ENCODE peak calls at places on chromosomes 4 and X, in ten cellular contexts. E is cardiac muscle cell; L is activated CD4-positive, alpha-beta T cell treated with anti-CD3 and anti-CD28 coated beads for 48 hours; K is CD8-positive, alpha-beta T cell; R is adrenal gland; J is A673; H is WTC11; P is choroid plexus epithelial cell; I is fibroblast of lung; M is foreskin fibroblast. C is an unnamed sample.

GRCh38 chr4:88729146-88729755 is 31.6 kb upstream of the NAP1L5 start:
- DNase-seq in L (no peak), E (no peak), I (no peak), K (no peak), H (no peak), P (no peak), R (no peak), M (no peak), J (no peak), C (no peak)

GRCh38 chr4:80206541-80207171 is 9.4 kb downstream of the PRDM8 start:
- DNase-seq in M (no peak), E (peak), H (no peak), K (no peak), L (no peak), P (peak), J (no peak), I (no peak), R (no peak), C (no peak)

GRCh38 chr4:16294455-16294854 is 68.2 kb upstream of the TAPT1 start:
- DNase-seq in M (peak), J (no peak), R (no peak), P (peak), L (no peak), K (no peak), E (no peak), H (no peak), I (no peak), C (no peak)

GRCh38 chr4:26434030-26434639 is 56.1 kb downstream of the CCKAR start:
- DNase-seq in H (no peak), J (no peak), I (peak), P (peak), R (no peak), M (no peak), E (peak), K (no peak), L (no peak), C (no peak)

GRCh38 chr4:186739802-186740434 is 16.3 kb upstream of the FAT1 start:
- DNase-seq in J (no peak), I (no peak), L (no peak), R (no peak), E (no peak), P (no peak), M (no peak), H (no peak), K (no peak), C (no peak)

GRCh38 chr4:152109585-152110509 is 349.0 kb upstream of the GATB start:
- DNase-seq in E (peak), L (no peak), P (peak), R (peak), K (no peak), I (peak), M (peak), J (peak), H (no peak), C (no peak)

GRCh38 chrX:135698924-135699323 is 14.5 kb upstream of the CT45A1 start:
- DNase-seq in M (no peak), R (no peak), H (no peak), J (no peak), P (no peak), K (no peak), E (no peak), L (no peak), I (no peak), C (no peak)

GRCh38 chr4:108034560-108034959 is 44.9 kb downstream of the HADH start:
- DNase-seq in P (no peak), J (no peak), R (no peak), K (no peak), M (no peak), I (no peak), L (peak), E (no peak), H (no peak), C (no peak)

GRCh38 chr4:40323866-40324265 is 11.3 kb upstream of the CHRNA9 start:
- DNase-seq in E (no peak), K (no peak), M (no peak), L (no peak), R (no peak), H (no peak), J (no peak), P (no peak), I (no peak), C (no peak)

GRCh38 chr4:88573995-88574394 is 18.3 kb upstream of the HERC3 start:
- DNase-seq in J (peak), L (no peak), K (no peak), R (no peak), I (peak), M (peak), E (peak), H (no peak), P (peak), C (peak)

GRCh38 chr4:15882675-15883086 is 55.9 kb downstream of the FGFBP1 start:
- DNase-seq in J (peak), R (peak), M (peak), L (peak), E (peak), K (no peak), P (peak), I (peak), H (peak), C (peak)

GRCh38 chr4:25320374-25321172 is 8.0 kb downstream of the ZCCHC4 start:
- DNase-seq in L (no peak), M (peak), E (peak), P (peak), I (peak), J (peak), H (no peak), K (no peak), R (no peak), C (peak)

GRCh38 chrX:136339702-136340101 is 38.9 kb downstream of the ADGRG4 start:
- DNase-seq in J (no peak), I (no peak), H (no peak), M (no peak), L (no peak), R (no peak), P (no peak), E (no peak), K (no peak), C (no peak)

GRCh38 chr4:154456889-154457288 is 34.7 kb downstream of the DCHS2 start:
- DNase-seq in P (no peak), H (no peak), L (no peak), K (no peak), R (no peak), J (no peak), M (no peak), E (no peak), I (no peak), C (no peak)

GRCh38 chrX:38282044-38282443 is 45.3 kb downstream of the RPGR start:
- DNase-seq in P (peak), H (peak), I (peak), M (peak), R (peak), J (no peak), E (peak), L (no peak), K (no peak), C (peak)

GRCh38 chrX:139851730-139852129 is 81.1 kb downstream of the ATP11C start:
- DNase-seq in L (no peak), E (no peak), I (no peak), H (no peak), P (peak), J (no peak), M (peak), R (no peak), K (no peak), C (no peak)

C was measured in astrocyte of the hippocampus.